ENCODE peak calls at places on chromosomes 3 and 15, in eight cellular contexts. K is naive thymus-derived CD4-positive, alpha-beta T cell; V is PC-3; A is effector memory CD4-positive, alpha-beta T cell; P is left ventricle myocardium inferior; O is IMR-90; E is mesendoderm; F is hepatocyte. I is an unnamed sample.
A peak's percentile ranks its signal among the peaks of the same experiment; 100 is the strongest.

GRCh38 chr15:32717290-32718081 is at the start of gene GREM1:
- DNase-seq in P (no peak), F (peak; percentile 38), K (no peak), V (no peak), E (peak; percentile 73), O (peak; percentile 70), A (no peak), I (no peak)

GRCh38 chr3:46380471-46381215 is 9.9 kb downstream of the CCR5 start:
- DNase-seq in O (no peak), P (no peak), E (no peak), V (no peak), K (no peak), A (no peak), F (no peak), I (no peak)

GRCh38 chr3:129345971-129346370 is 67.3 kb downstream of the HMCES start:
- DNase-seq in A (no peak), O (no peak), P (no peak), K (no peak), F (no peak), V (no peak), E (no peak), I (no peak)

GRCh38 chr15:41890050-41890690 is 3.7 kb downstream of the SPTBN5 start:
- DNase-seq in V (no peak), E (no peak), K (no peak), F (no peak), P (no peak), A (no peak), O (no peak), I (no peak)

GRCh38 chr3:46971742-46972141 is 4.8 kb downstream of the CCDC12 start:
- DNase-seq in O (no peak), V (no peak), K (no peak), E (no peak), P (no peak), A (no peak), F (no peak), I (no peak)

GRCh38 chr3:74883690-74884089 is 269.2 kb upstream of the CNTN3 start:
- DNase-seq in O (peak; percentile 5), K (no peak), F (peak; percentile 49), E (peak; percentile 81), A (no peak), P (no peak), V (no peak), I (no peak)

GRCh38 chr3:149270180-149270579 is 48.6 kb upstream of the CP start:
- DNase-seq in P (no peak), V (peak; percentile 33), F (no peak), K (no peak), A (no peak), O (peak; percentile 30), E (no peak), I (no peak)

GRCh38 chr3:72488736-72489030 is 359.6 kb downstream of the SHQ1 start:
- DNase-seq in O (peak; percentile 63), F (no peak), K (no peak), A (no peak), V (peak; percentile 51), E (no peak), P (no peak), I (no peak)

GRCh38 chr3:32896143-32896542 is 55.3 kb upstream of the CCR4 start:
- DNase-seq in O (no peak), F (no peak), E (no peak), A (no peak), K (no peak), V (no peak), P (no peak), I (no peak)

GRCh38 chr3:112734171-112734570 is 93.2 kb upstream of the CCDC80 start:
- DNase-seq in A (no peak), F (no peak), P (no peak), K (no peak), E (no peak), O (peak; percentile 61), V (peak; percentile 23), I (no peak)

GRCh38 chr3:112736386-112736785 is 95.4 kb upstream of the CCDC80 start:
- DNase-seq in O (peak; percentile 20), P (no peak), V (no peak), F (no peak), K (no peak), A (no peak), E (no peak), I (no peak)

GRCh38 chr3:112736802-112737566 is 96.0 kb upstream of the CCDC80 start:
- DNase-seq in F (no peak), A (no peak), O (no peak), E (no peak), P (no peak), V (peak; percentile 40), K (peak; percentile 62), I (no peak)

GRCh38 chr3:112734718-112735350 is 93.9 kb upstream of the CCDC80 start:
- DNase-seq in P (no peak), A (peak; percentile 54), K (peak; percentile 60), F (peak; percentile 75), O (peak; percentile 78), V (peak; percentile 89), E (peak; percentile 88), I (peak; percentile 6)

DNA sequence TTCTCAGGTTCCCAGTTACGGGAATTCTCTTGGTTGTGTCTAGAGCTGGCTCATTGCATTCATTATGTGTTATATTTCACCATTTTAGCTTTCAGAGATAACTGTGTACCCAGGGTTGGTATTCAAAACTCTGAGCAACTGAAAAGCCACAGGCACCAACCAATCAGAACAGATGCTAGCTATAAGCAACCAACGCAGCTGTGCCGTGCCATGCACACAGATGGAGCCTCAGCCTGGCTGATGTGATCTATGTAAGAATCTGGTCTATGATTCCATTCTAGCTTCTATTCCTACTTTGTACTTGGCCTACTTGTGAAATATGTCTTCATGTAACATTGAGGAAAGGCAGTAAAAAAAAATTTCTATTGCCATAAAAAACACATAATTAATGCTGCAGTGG is 95.0 kb upstream of the CCDC80 start:
- DNase-seq in A (no peak), O (no peak), P (no peak), F (no peak), E (no peak), V (no peak), K (no peak), I (no peak)
- H3K27ac ChIP-seq in A (no peak overlapping the region), O (no peak overlapping the region), P (no peak overlapping the region), F (no peak overlapping the region), E (no peak overlapping the region), V (no peak overlapping the region), K (no peak overlapping the region), I (no peak overlapping the region)

DNA sequence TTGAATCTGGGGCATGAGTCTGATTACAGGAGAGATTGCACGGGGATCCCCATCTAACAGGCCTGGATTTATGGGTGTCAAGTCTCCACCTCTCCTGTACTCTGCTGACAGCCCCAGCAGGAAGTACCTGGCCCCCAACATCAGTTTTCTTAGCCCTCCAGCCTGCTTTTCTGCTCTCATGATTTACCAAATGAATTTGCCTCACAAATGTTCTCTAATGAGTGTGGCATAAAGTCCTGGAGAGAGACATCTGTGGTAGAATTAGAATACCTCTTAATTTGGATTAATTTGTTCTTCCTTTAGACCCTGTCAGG is 60.1 kb downstream of the FNDC3B start:
- DNase-seq in K (no peak), F (no peak), A (no peak), E (no peak), O (no peak), V (no peak), P (no peak), I (no peak)
- H3K27ac ChIP-seq in K (no peak overlapping the region), F (no peak overlapping the region), A (no peak overlapping the region), E (no peak overlapping the region), O (no peak overlapping the region), V (no peak overlapping the region), P (peak overlapping the region; percentile 67), I (no peak overlapping the region)

GRCh38 chr3:58666683-58667082 is at the start of gene FAM3D:
- DNase-seq in V (peak; percentile 21), E (no peak), O (no peak), P (no peak), A (no peak), K (no peak), F (peak; percentile 31), I (no peak)

GRCh38 chr3:58668247-58668646 is 1.7 kb upstream of the FAM3D start:
- DNase-seq in P (no peak), O (no peak), K (no peak), F (peak; percentile 71), A (no peak), V (no peak), E (no peak), I (no peak)

GRCh38 chr3:58667704-58668103 is 1.1 kb upstream of the FAM3D start:
- DNase-seq in P (no peak), F (no peak), V (no peak), A (no peak), K (no peak), E (no peak), O (no peak), I (no peak)

GRCh38 chr3:58665410-58665809 is 1.2 kb downstream of the FAM3D start:
- DNase-seq in F (no peak), V (no peak), A (no peak), P (no peak), K (no peak), E (no peak), O (peak; percentile 7), I (no peak)

GRCh38 chr3:58667229-58667628 is 655 bp upstream of the FAM3D start:
- DNase-seq in F (no peak), E (no peak), K (no peak), V (no peak), A (no peak), O (no peak), P (no peak), I (no peak)
- H3K27ac ChIP-seq in F (peak overlapping the region; percentile 93), E (no peak overlapping the region), K (no peak overlapping the region), V (no peak overlapping the region), A (no peak overlapping the region), O (no peak overlapping the region), P (no peak overlapping the region), I (no peak overlapping the region)

DNA sequence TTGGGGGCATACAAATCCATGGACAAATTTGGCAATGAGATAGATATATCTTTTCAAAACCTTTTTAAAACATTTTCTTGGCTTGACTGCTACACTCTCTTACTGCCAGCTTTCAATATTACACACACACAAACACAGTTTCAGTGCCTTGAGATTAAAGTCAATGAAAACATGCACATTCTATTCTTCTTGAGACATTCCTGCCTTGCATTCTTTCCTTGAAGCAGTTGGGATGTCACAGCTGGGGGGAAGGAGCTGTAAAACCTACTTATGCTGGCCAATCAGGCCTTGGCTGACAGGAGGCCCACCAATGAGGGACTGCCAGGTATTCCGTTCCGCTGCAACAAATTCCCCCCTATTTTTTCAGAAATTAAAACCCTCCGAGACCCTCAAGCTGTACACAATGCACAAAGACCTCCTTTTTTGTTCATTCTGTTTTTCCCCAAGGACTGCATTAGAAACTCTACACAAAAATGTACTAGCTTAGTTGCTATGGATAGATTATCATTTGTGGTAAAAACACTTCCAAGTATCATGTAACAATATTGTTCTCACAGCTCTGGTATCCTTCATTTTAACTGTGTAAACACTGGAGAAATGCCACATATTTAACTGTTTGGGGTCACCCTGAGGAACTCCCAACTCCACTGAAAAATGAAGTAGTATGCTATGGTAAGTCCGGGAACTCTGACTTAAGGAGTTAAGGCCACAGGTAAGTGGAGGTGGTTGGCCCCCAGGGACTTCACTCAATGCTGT is 18.5 kb downstream of the FSTL1 start:
- DNase-seq in V (no peak), F (peak; percentile 35), E (peak; percentile 97), A (no peak), P (no peak), O (peak; percentile 89), K (no peak), I (no peak)
- H3K27ac ChIP-seq in V (no peak overlapping the region), F (peak overlapping the region; percentile 69), E (no peak overlapping the region), A (no peak overlapping the region), P (peak overlapping the region; percentile 90), O (peak overlapping the region; percentile 73), K (no peak overlapping the region), I (no peak overlapping the region)

GRCh38 chr15:67185051-67185450 is 69.4 kb downstream of the AAGAB start:
- DNase-seq in A (no peak), E (no peak), V (no peak), O (no peak), K (no peak), P (no peak), F (no peak), I (no peak)
- H3K27ac ChIP-seq in A (no peak overlapping the region), E (no peak overlapping the region), V (no peak overlapping the region), O (peak overlapping the region; percentile 82), K (no peak overlapping the region), P (peak overlapping the region; percentile 93), F (no peak overlapping the region), I (no peak overlapping the region)

I was measured in substantia nigra.